ENCODE peak calls at places on chromosomes 11 and 22, in eight cellular contexts. One of them, this sample, is unnamed.

GRCh38 chr11:93444671-93445073 is 98.5 kb downstream of the SMCO4 start:
- DNase-seq in breast epithelium: no peak
- DNase-seq in sigmoid colon: no peak
- DNase-seq in HCT116: no peak
- DNase-seq in HepG2: peak
- DNase-seq in stomach: no peak
- DNase-seq in HL-60: no peak
- DNase-seq in transverse colon: no peak
- DNase-seq in this sample: no peak

GRCh38 chr11:20397281-20397680 is 9.8 kb downstream of the PRMT3 start:
- DNase-seq in breast epithelium: no peak
- DNase-seq in sigmoid colon: no peak
- DNase-seq in HCT116: peak
- DNase-seq in HepG2: peak
- DNase-seq in stomach: no peak
- DNase-seq in HL-60: peak
- DNase-seq in transverse colon: no peak
- DNase-seq in this sample: peak

GRCh38 chr11:59267738-59268475 is 55.2 kb upstream of the MPEG1 start:
- DNase-seq in breast epithelium: no peak
- DNase-seq in sigmoid colon: no peak
- DNase-seq in HCT116: no peak
- DNase-seq in HepG2: no peak
- DNase-seq in stomach: no peak
- DNase-seq in HL-60: no peak
- DNase-seq in transverse colon: no peak
- DNase-seq in this sample: no peak

GRCh38 chr22:49724893-49725489 is 102.7 kb downstream of the BRD1 start:
- DNase-seq in breast epithelium: no peak
- DNase-seq in sigmoid colon: no peak
- DNase-seq in HCT116: peak
- DNase-seq in HepG2: peak
- DNase-seq in stomach: peak
- DNase-seq in HL-60: peak
- DNase-seq in transverse colon: peak
- DNase-seq in this sample: no peak

GRCh38 chr11:70430122-70430521 is 31.8 kb downstream of the CTTN start:
- DNase-seq in breast epithelium: no peak
- DNase-seq in sigmoid colon: no peak
- DNase-seq in HCT116: no peak
- DNase-seq in HepG2: no peak
- DNase-seq in stomach: no peak
- DNase-seq in HL-60: no peak
- DNase-seq in transverse colon: no peak
- DNase-seq in this sample: no peak

GRCh38 chr11:819129-819931 is 616 bp downstream of the PNPLA2 start:
- DNase-seq in breast epithelium: peak
- DNase-seq in sigmoid colon: peak
- DNase-seq in HCT116: no peak
- DNase-seq in HepG2: peak
- DNase-seq in stomach: peak
- DNase-seq in HL-60: peak
- DNase-seq in transverse colon: peak
- DNase-seq in this sample: no peak

GRCh38 chr22:43110444-43110926 is at the start of gene BIK:
- DNase-seq in breast epithelium: no peak
- DNase-seq in sigmoid colon: no peak
- DNase-seq in HCT116: no peak
- DNase-seq in HepG2: peak
- DNase-seq in stomach: peak
- DNase-seq in HL-60: peak
- DNase-seq in transverse colon: peak
- DNase-seq in this sample: no peak

GRCh38 chr11:3121931-3122774 is 43.0 kb downstream of the OSBPL5 start:
- DNase-seq in breast epithelium: no peak
- DNase-seq in sigmoid colon: peak
- DNase-seq in HCT116: no peak
- DNase-seq in HepG2: no peak
- DNase-seq in stomach: peak
- DNase-seq in HL-60: no peak
- DNase-seq in transverse colon: peak
- DNase-seq in this sample: no peak

GRCh38 chr11:12756101-12756500 is 81.9 kb downstream of the TEAD1 start:
- DNase-seq in breast epithelium: no peak
- DNase-seq in sigmoid colon: no peak
- DNase-seq in HCT116: no peak
- DNase-seq in HepG2: no peak
- DNase-seq in stomach: no peak
- DNase-seq in HL-60: no peak
- DNase-seq in transverse colon: no peak
- DNase-seq in this sample: no peak

GRCh38 chr11:67600324-67601029 is 6.3 kb upstream of the NDUFV1 start:
- DNase-seq in breast epithelium: no peak
- DNase-seq in sigmoid colon: no peak
- DNase-seq in HCT116: no peak
- DNase-seq in HepG2: no peak
- DNase-seq in stomach: no peak
- DNase-seq in HL-60: peak
- DNase-seq in transverse colon: peak
- DNase-seq in this sample: no peak

GRCh38 chr22:44395116-44396005 is 82.6 kb upstream of the SHISAL1 start:
- DNase-seq in breast epithelium: no peak
- DNase-seq in sigmoid colon: no peak
- DNase-seq in HCT116: no peak
- DNase-seq in HepG2: no peak
- DNase-seq in stomach: peak
- DNase-seq in HL-60: no peak
- DNase-seq in transverse colon: peak
- DNase-seq in this sample: no peak

GRCh38 chr11:33311680-33312079 is 54.5 kb downstream of the HIPK3 start:
- DNase-seq in breast epithelium: no peak
- DNase-seq in sigmoid colon: no peak
- DNase-seq in HCT116: no peak
- DNase-seq in HepG2: no peak
- DNase-seq in stomach: no peak
- DNase-seq in HL-60: no peak
- DNase-seq in transverse colon: no peak
- DNase-seq in this sample: no peak

GRCh38 chr11:74338963-74339362 is 27.5 kb upstream of the P4HA3 start:
- DNase-seq in breast epithelium: no peak
- DNase-seq in sigmoid colon: no peak
- DNase-seq in HCT116: no peak
- DNase-seq in HepG2: no peak
- DNase-seq in stomach: peak
- DNase-seq in HL-60: no peak
- DNase-seq in transverse colon: peak
- DNase-seq in this sample: no peak
- TF ChIP-seq POLR2AphosphoS5 in breast epithelium: no peak
- TF ChIP-seq POLR2AphosphoS5 in sigmoid colon: no peak
- TF ChIP-seq POLR2AphosphoS5 in HCT116: no peak
- TF ChIP-seq POLR2AphosphoS5 in HepG2: no peak
- TF ChIP-seq POLR2AphosphoS5 in stomach: peak
- TF ChIP-seq POLR2AphosphoS5 in HL-60: no peak
- TF ChIP-seq POLR2AphosphoS5 in transverse colon: peak
- TF ChIP-seq POLR2AphosphoS5 in this sample: no peak

GRCh38 chr22:33050614-33051230 is 7.5 kb downstream of the SYN3 start:
- DNase-seq in breast epithelium: no peak
- DNase-seq in sigmoid colon: no peak
- DNase-seq in HCT116: no peak
- DNase-seq in HepG2: no peak
- DNase-seq in stomach: no peak
- DNase-seq in HL-60: no peak
- DNase-seq in transverse colon: no peak
- DNase-seq in this sample: no peak

GRCh38 chr22:33053323-33053722 is 4.9 kb downstream of the SYN3 start:
- DNase-seq in breast epithelium: no peak
- DNase-seq in sigmoid colon: no peak
- DNase-seq in HCT116: no peak
- DNase-seq in HepG2: peak
- DNase-seq in stomach: no peak
- DNase-seq in HL-60: no peak
- DNase-seq in transverse colon: no peak
- DNase-seq in this sample: no peak

GRCh38 chr22:33049125-33049729 is 9.0 kb downstream of the SYN3 start:
- DNase-seq in breast epithelium: peak
- DNase-seq in sigmoid colon: peak
- DNase-seq in HCT116: peak
- DNase-seq in HepG2: peak
- DNase-seq in stomach: peak
- DNase-seq in HL-60: peak
- DNase-seq in transverse colon: peak
- DNase-seq in this sample: peak

GRCh38 chr22:33054276-33054675 is 3.9 kb downstream of the SYN3 start:
- DNase-seq in breast epithelium: no peak
- DNase-seq in sigmoid colon: no peak
- DNase-seq in HCT116: no peak
- DNase-seq in HepG2: no peak
- DNase-seq in stomach: no peak
- DNase-seq in HL-60: no peak
- DNase-seq in transverse colon: no peak
- DNase-seq in this sample: no peak

GRCh38 chr22:33051960-33052839 is 6.0 kb downstream of the SYN3 start:
- DNase-seq in breast epithelium: no peak
- DNase-seq in sigmoid colon: no peak
- DNase-seq in HCT116: no peak
- DNase-seq in HepG2: peak
- DNase-seq in stomach: no peak
- DNase-seq in HL-60: no peak
- DNase-seq in transverse colon: no peak
- DNase-seq in this sample: no peak
- H3K4me3 ChIP-seq in breast epithelium: no peak
- H3K4me3 ChIP-seq in sigmoid colon: no peak
- H3K4me3 ChIP-seq in HCT116: no peak
- H3K4me3 ChIP-seq in HepG2: peak
- H3K4me3 ChIP-seq in stomach: no peak
- H3K4me3 ChIP-seq in HL-60: no peak
- H3K4me3 ChIP-seq in transverse colon: no peak
- H3K4me3 ChIP-seq in this sample: no peak

GRCh38 chr22:39389420-39389819 is 10.2 kb upstream of the TAB1 start:
- DNase-seq in breast epithelium: no peak
- DNase-seq in sigmoid colon: no peak
- DNase-seq in HCT116: no peak
- DNase-seq in HepG2: no peak
- DNase-seq in stomach: no peak
- DNase-seq in HL-60: no peak
- DNase-seq in transverse colon: no peak
- DNase-seq in this sample: no peak

GRCh38 chr22:39383841-39384625 is 15.5 kb upstream of the TAB1 start:
- DNase-seq in breast epithelium: no peak
- DNase-seq in sigmoid colon: no peak
- DNase-seq in HCT116: no peak
- DNase-seq in HepG2: no peak
- DNase-seq in stomach: no peak
- DNase-seq in HL-60: no peak
- DNase-seq in transverse colon: no peak
- DNase-seq in this sample: no peak

GRCh38 chr22:39384750-39385480 is 14.7 kb upstream of the TAB1 start:
- DNase-seq in breast epithelium: no peak
- DNase-seq in sigmoid colon: no peak
- DNase-seq in HCT116: no peak
- DNase-seq in HepG2: peak
- DNase-seq in stomach: no peak
- DNase-seq in HL-60: no peak
- DNase-seq in transverse colon: no peak
- DNase-seq in this sample: no peak

GRCh38 chr22:39392341-39392948 is 7.1 kb upstream of the TAB1 start:
- DNase-seq in breast epithelium: no peak
- DNase-seq in sigmoid colon: no peak
- DNase-seq in HCT116: no peak
- DNase-seq in HepG2: peak
- DNase-seq in stomach: no peak
- DNase-seq in HL-60: peak
- DNase-seq in transverse colon: no peak
- DNase-seq in this sample: no peak

DNA sequence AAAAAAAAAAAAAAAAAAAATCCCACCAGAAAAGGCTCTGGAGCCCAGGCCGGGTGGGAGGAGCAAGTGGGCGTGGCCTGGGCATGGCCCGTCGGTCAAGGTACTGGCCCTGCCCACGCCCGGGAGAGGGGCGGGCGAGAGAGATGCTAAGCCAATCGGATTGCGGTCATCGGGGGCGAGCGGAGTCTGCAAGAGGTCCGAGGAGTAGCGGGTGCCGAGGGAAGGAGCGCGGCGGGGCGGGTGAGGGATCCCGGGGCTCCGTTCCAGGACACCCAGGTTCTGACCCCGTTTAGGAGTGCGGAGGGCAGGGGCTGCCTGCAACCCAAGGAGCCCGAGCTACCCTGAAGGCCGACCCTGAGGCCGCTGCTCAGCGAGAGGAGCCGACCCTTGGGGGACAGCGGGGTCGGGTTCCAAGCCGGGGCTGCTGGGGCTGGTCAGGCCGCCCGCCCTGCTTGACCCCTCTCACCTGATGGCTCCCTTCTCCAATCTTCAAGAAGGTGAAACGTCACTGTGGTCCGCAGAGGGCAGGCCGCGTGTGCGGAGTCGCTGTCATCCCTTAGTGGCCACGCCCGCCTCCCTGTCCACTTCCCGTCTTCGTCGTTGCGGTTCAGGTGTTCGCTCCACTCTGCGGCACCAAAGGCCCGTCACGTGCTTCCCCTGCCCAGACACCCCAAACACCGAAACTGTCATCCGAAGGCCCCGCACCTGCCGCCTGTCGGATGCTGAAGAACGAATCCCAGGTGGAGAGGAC is 11.1 kb upstream of the TAB1 start:
- DNase-seq in breast epithelium: peak
- DNase-seq in sigmoid colon: peak
- DNase-seq in HCT116: peak
- DNase-seq in HepG2: peak
- DNase-seq in stomach: peak
- DNase-seq in HL-60: no peak
- DNase-seq in transverse colon: peak
- DNase-seq in this sample: no peak
- TF ChIP-seq POLR2AphosphoS5 in breast epithelium: no peak
- TF ChIP-seq POLR2AphosphoS5 in sigmoid colon: peak
- TF ChIP-seq POLR2AphosphoS5 in HCT116: no peak
- TF ChIP-seq POLR2AphosphoS5 in HepG2: no peak
- TF ChIP-seq POLR2AphosphoS5 in stomach: peak
- TF ChIP-seq POLR2AphosphoS5 in HL-60: no peak
- TF ChIP-seq POLR2AphosphoS5 in transverse colon: peak
- TF ChIP-seq POLR2AphosphoS5 in this sample: no peak

DNA sequence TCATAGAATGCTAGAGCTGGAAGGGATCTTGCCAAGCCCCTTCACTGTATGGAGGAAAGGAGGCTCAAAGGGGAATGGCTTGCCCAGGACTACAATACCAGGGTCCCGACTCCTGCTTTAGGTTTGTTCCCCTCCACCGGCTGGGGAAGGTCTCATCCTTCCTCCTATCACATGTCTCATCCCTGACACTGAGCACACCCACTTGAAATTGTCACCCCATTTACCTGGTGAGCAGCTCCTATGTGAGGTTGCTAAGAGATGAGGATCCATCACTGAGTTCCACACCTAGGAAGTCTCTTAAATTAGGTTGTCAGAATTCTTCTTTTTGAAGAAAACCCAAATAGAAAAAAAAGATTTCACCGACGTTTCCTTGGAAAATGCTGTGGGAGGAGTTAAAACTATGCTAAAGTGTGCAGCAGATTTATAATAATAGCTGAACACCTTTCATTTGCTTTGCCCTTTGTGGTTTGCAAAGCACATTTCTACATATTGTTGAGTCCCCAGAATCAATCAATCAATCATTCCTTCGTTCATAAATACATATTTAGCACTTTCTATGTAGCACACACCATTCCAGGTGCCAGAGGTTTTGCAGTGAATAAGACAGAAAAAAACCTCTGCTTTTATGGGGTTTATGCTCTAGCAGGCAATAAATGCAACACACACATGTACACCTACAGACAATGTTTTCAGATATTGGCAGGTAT is 91.7 kb downstream of the TENM4 start:
- DNase-seq in breast epithelium: no peak
- DNase-seq in sigmoid colon: no peak
- DNase-seq in HCT116: no peak
- DNase-seq in HepG2: no peak
- DNase-seq in stomach: no peak
- DNase-seq in HL-60: no peak
- DNase-seq in transverse colon: no peak
- DNase-seq in this sample: no peak
- H3K4me3 ChIP-seq in breast epithelium: no peak
- H3K4me3 ChIP-seq in sigmoid colon: no peak
- H3K4me3 ChIP-seq in HCT116: no peak
- H3K4me3 ChIP-seq in HepG2: no peak
- H3K4me3 ChIP-seq in stomach: no peak
- H3K4me3 ChIP-seq in HL-60: no peak
- H3K4me3 ChIP-seq in transverse colon: no peak
- H3K4me3 ChIP-seq in this sample: no peak